ENCODE peak calls at places on chromosomes 12 and 14, in four cellular contexts. M is A549, L is GM12878, A is HepG2. X is an unnamed sample.

GRCh38 chr14:92759300-92759678 is 10.9 kb upstream of the LGMN start:
- DNase-seq in M (peak; percentile 51), A (no peak), L (no peak), X (no peak)

GRCh38 chr14:50657753-50658152 is 10.4 kb downstream of the SAV1 start:
- DNase-seq in L (no peak), M (no peak), A (no peak), X (no peak)

GRCh38 chr14:46053221-46053620 is 598.4 kb downstream of the RPL10L start:
- DNase-seq in A (no peak), L (no peak), M (no peak), X (no peak)

GRCh38 chr14:31990183-31990862 is 86.8 kb upstream of the ARHGAP5 start:
- DNase-seq in M (no peak), A (no peak), L (no peak), X (no peak)

GRCh38 chr14:75125617-75126016 is 1.2 kb downstream of the NEK9 start:
- DNase-seq in M (peak; percentile 22), L (no peak), A (no peak), X (peak; percentile 12)

GRCh38 chr14:91140672-91141071 is 26.8 kb downstream of the DGLUCY start:
- DNase-seq in L (no peak), A (peak; percentile 55), M (peak; percentile 67), X (peak; percentile 40)

GRCh38 chr12:107306141-107306670 is 212.9 kb upstream of the CRY1 start:
- DNase-seq in M (no peak), L (no peak), A (no peak), X (no peak)

GRCh38 chr12:59452746-59453145 is 143.1 kb upstream of the SLC16A7 start:
- DNase-seq in L (no peak), A (no peak), M (no peak), X (no peak)

GRCh38 chr14:91113829-91114078 is at the start of gene DGLUCY:
- DNase-seq in M (peak; percentile 68), L (no peak), A (no peak), X (peak; percentile 84)

GRCh38 chr12:131348226-131349010 is 362.5 kb upstream of the SFSWAP start:
- DNase-seq in L (no peak), A (no peak), M (no peak), X (no peak)

GRCh38 chr12:68745904-68746571 is at the start of gene SLC35E3:
- DNase-seq in A (peak; percentile 88), L (peak; percentile 77), M (peak; percentile 93), X (peak; percentile 96)

GRCh38 chr14:36254020-36254614 is 66.3 kb downstream of the MBIP start:
- DNase-seq in A (peak; percentile 56), M (no peak), L (no peak), X (no peak)

GRCh38 chr12:90026516-90026915 is 317.9 kb upstream of the ATP2B1 start:
- DNase-seq in A (no peak), M (no peak), L (no peak), X (no peak)

DNA sequence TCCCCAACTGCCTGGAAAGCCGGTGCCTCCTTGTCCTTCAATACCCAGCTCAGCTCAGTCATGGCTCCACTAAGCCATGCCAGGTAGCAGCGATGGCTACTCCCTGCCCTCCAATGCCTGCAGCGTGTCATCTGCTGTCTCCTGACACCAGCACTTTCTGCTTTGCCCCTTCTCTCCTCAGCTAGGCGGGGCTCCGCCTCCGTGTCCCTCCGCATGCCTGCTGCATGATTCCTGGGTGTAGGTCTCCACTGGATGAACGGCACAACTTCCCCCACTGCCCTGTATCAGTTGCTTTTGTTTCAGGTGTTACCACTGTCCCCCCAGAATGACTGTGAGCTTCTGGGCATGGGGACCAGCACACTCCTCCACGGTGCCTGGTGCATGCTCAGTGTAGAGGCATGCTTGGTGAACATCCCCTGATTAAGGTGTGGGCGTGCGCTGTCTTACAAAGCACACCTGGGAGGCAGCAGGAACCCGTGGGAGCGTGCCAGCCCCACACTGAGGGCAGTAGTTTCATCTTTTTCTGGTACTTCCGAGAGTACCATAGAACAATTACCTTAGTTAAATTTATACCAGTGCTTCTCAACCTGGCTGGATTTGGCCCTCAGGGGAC is 179.4 kb upstream of the PRMT8 start:
- DNase-seq in L (no peak), M (no peak), A (no peak), X (no peak)
- TF ChIP-seq PBX3 in L (no peak), M (no peak), A (no peak), X (no peak)

GRCh38 chr12:118436986-118437385 is 60.6 kb downstream of the SUDS3 start:
- DNase-seq in L (no peak), A (no peak), M (no peak), X (no peak)

GRCh38 chr12:118432812-118433540 is 56.6 kb downstream of the SUDS3 start:
- DNase-seq in L (no peak), M (peak; percentile 64), A (peak; percentile 9), X (no peak)

GRCh38 chr12:118430516-118430915 is 54.2 kb downstream of the SUDS3 start:
- DNase-seq in M (no peak), L (no peak), A (no peak), X (no peak)

GRCh38 chr12:118439068-118439467 is 62.7 kb downstream of the SUDS3 start:
- DNase-seq in M (no peak), L (no peak), A (no peak), X (no peak)

GRCh38 chr12:118436002-118436724 is 59.8 kb downstream of the SUDS3 start:
- DNase-seq in M (peak; percentile 27), A (no peak), L (no peak), X (peak; percentile 27)
- TF ChIP-seq PBX3 in M (no peak), A (no peak), L (no peak), X (no peak)

DNA sequence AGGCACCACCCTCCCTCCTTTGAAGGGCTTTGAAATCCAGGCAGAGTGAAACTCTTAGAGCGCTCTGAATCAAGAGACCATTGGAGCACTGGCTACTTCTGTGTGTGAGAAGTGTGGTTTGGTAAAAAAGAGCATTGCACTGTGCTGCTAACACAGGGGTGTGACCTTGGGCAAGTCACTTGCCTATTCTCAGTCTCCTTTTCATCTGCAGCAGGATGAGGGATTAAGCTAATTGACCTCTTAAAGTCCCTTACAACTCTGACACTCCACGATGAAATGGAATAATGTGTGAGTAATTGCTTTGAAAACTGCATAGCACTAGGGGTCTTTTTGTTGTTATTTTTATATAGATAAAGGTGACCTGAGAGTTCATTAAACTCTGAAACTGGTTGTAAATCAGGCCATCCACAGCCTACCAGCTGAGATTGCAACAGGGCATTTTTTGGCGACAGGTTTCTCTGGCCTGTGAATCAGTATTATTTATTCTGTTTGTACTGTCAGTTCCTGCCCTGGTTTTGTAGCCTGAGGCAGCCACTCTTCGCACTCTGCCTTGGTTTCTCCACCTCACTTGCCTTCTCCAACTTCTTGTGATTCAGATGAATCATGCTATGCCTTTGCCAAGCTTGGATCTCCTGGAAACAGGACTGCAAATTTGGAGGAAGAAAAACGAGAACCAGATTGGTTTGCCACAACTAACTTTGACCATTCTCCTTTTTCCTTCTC is 159.9 kb upstream of the PARP11 start:
- DNase-seq in M (no peak), L (no peak), A (no peak), X (no peak)
- TF ChIP-seq PBX3 in M (no peak), L (no peak), A (no peak), X (no peak)

DNA sequence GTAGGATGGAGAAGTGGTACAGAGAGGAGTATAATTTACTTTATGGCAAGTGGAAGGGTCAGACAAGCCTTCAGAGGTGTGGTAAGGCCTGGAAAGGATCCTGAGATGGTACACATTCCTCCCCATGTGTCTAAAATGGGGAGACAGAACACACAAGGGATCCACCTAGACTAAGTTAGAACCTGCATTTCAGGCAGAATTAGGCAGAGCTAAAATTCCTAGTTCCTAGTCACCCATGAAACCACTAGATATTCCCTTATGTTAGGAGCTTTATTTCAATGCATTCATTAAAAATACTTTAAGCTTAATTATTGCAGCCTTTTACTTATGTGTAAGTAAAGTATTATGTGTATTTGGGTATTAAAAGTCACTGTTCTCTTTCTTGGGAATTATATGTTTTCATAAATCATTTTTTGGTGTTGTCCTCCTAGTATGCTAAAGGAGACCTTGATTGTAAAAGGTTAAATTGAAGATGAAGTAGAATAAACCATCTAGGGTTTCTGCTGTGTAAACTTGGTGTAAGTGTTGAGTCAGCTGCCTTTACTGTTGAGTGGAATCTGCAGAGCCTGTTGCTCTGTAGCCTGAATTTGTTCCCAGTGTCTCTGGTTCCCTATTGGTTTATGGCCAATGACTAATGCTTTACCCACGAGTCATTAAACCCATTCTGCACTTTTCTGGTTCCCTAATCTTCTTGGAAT is 423.2 kb downstream of the ATP23 start:
- DNase-seq in L (no peak), M (peak; percentile 77), A (no peak), X (no peak)
- TF ChIP-seq PBX3 in L (no peak), M (peak; percentile 22), A (no peak), X (peak; percentile 52)

GRCh38 chr14:71754422-71755095 is 177.7 kb upstream of the RGS6 start:
- DNase-seq in A (no peak), M (no peak), L (no peak), X (no peak)
- TF ChIP-seq PBX3 in A (no peak), M (no peak), L (no peak), X (no peak)

GRCh38 chr14:100290607-100291304 is 15.5 kb downstream of the SLC25A29 start:
- DNase-seq in A (peak; percentile 86), L (no peak), M (no peak), X (peak; percentile 26)

GRCh38 chr14:100288382-100289185 is 17.7 kb downstream of the SLC25A29 start:
- DNase-seq in A (no peak), M (no peak), L (no peak), X (peak; percentile 34)

GRCh38 chr14:100291305-100292075 is 14.8 kb downstream of the SLC25A29 start:
- DNase-seq in L (no peak), M (no peak), A (no peak), X (peak; percentile 23)

GRCh38 chr14:100292301-100292775 is 13.9 kb downstream of the SLC25A29 start:
- DNase-seq in L (no peak), A (no peak), M (no peak), X (peak; percentile 26)

DNA sequence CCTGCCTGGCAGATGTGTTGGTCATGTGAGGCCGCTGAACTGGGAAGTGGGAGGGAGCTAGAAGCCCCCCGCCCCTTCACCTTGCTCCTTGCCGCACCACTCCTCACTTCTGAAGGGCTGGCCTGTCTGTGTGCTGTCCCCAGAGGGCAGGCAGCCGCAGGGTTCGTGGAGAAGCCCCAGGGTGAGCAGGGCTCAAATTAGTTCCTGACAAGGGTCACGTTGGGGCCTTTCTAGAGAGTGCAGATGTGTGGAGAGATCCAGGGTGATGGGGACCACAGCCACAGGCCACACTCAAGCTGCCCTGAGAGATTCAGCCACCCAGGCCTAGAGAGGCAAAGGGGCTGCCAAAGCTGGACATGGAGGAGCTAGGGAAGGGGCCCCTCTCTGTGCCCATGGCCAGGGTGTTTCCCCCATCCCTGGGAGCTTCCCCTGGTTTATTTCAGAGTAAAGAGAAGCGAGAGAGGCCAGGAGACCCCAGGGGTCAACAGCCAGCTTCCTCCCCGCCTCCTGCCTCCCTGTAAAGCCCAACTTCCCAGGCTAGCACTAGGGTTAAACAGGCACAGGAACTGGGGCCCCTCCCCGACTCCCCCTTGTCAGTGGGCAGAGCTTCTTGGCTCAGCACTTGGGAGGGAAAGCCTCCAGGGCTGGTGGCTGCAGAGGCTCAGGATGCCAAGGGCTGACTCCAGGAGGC is 16.2 kb downstream of the SLC25A29 start:
- DNase-seq in M (no peak), A (no peak), L (no peak), X (peak; percentile 47)
- TF ChIP-seq PBX3 in M (no peak), A (no peak), L (no peak), X (no peak)

GRCh38 chr14:100654025-100654813 is 67.0 kb upstream of the BEGAIN start:
- DNase-seq in A (no peak), M (no peak), L (no peak), X (no peak)
- TF ChIP-seq PBX3 in A (no peak), M (no peak), L (no peak), X (no peak)

X was measured in SK-N-SH.